ENCODE peak calls at places on chromosome 4, in five cellular contexts. H is ovary, S is testis, R is MM.1S, U is fibroblast of mammary gland. I is an unnamed sample.
A peak's percentile ranks its signal among the peaks of the same experiment; 100 is the strongest.

GRCh38 chr4:89753601-89754066 is 83.3 kb downstream of the SNCA start:
- DNase-seq in H (no peak), S (no peak), R (no peak), U (peak; percentile 100), I (no peak)

GRCh38 chr4:46392421-46392820 is 2.5 kb upstream of the GABRA2 start:
- DNase-seq in H (no peak), S (no peak), R (no peak), U (peak; percentile 5), I (no peak)

GRCh38 chr4:24287096-24287495 is 297.3 kb downstream of the DHX15 start:
- DNase-seq in H (no peak), S (no peak), R (no peak), U (no peak), I (no peak)

GRCh38 chr4:186557061-186557460 is 1.7 kb upstream of the MTNR1A start:
- DNase-seq in H (no peak), S (no peak), R (no peak), U (peak; percentile 28), I (no peak)

GRCh38 chr4:183289688-183290087 is 30.4 kb downstream of the CLDN22 start:
- DNase-seq in H (no peak), S (no peak), R (no peak), U (peak; percentile 14), I (peak; percentile 9)

GRCh38 chr4:184421558-184422155 is 52.7 kb downstream of the IRF2 start:
- DNase-seq in H (no peak), S (no peak), R (peak; percentile 62), U (no peak), I (no peak)

GRCh38 chr4:61044837-61045236 is 155.3 kb upstream of the ADGRL3 start:
- DNase-seq in H (no peak), S (no peak), R (no peak), U (no peak), I (no peak)

GRCh38 chr4:141896687-141897086 is 260.3 kb downstream of the IL15 start:
- DNase-seq in H (no peak), S (no peak), R (no peak), U (peak; percentile 24), I (no peak)

GRCh38 chr4:82652062-82652461 is 90.3 kb upstream of the TMEM150C start:
- DNase-seq in H (no peak), S (no peak), R (no peak), U (peak; percentile 33), I (no peak)

GRCh38 chr4:87506974-87507701 is 22.0 kb downstream of the SPARCL1 start:
- DNase-seq in H (no peak), S (no peak), R (no peak), U (peak; percentile 92), I (no peak)

GRCh38 chr4:183360161-183360919 is 38.1 kb upstream of the CLDN24 start:
- DNase-seq in H (no peak), S (peak; percentile 62), R (no peak), U (peak; percentile 52), I (peak; percentile 42)

GRCh38 chr4:75497133-75497532 is 17.1 kb downstream of the RCHY1 start:
- DNase-seq in H (no peak), S (no peak), R (no peak), U (peak; percentile 62), I (no peak)

GRCh38 chr4:183936047-183936446 is 30.9 kb downstream of the STOX2 start:
- DNase-seq in H (no peak), S (no peak), R (no peak), U (no peak), I (no peak)

GRCh38 chr4:2823301-2823670 is 20.4 kb upstream of the ADD1 start:
- DNase-seq in H (no peak), S (no peak), R (no peak), U (no peak), I (no peak)

GRCh38 chr4:177494791-177495190 is 52.6 kb upstream of the AGA start:
- DNase-seq in H (no peak), S (no peak), R (no peak), U (no peak), I (no peak)

GRCh38 chr4:67320645-67321044 is 224.7 kb downstream of the CENPC start:
- DNase-seq in H (no peak), S (no peak), R (no peak), U (no peak), I (no peak)

GRCh38 chr4:117001077-117001476 is 84.3 kb downstream of the TRAM1L1 start:
- DNase-seq in H (no peak), S (no peak), R (no peak), U (no peak), I (no peak)

GRCh38 chr4:155974476-155974749 is 20.7 kb upstream of the CTSO start:
- DNase-seq in H (no peak), S (no peak), R (peak; percentile 79), U (no peak), I (no peak)

GRCh38 chr4:144338834-144339233 is 198.3 kb upstream of the GYPA start:
- DNase-seq in H (no peak), S (no peak), R (no peak), U (no peak), I (no peak)

GRCh38 chr4:174540175-174540574 is 17.9 kb upstream of the HPGD start:
- DNase-seq in H (no peak), S (no peak), R (no peak), U (no peak), I (no peak)

GRCh38 chr4:3421470-3421869 is 20.3 kb upstream of the HGFAC start:
- DNase-seq in H (peak; percentile 27), S (no peak), R (no peak), U (no peak), I (no peak)

GRCh38 chr4:60724623-60725022 is 475.5 kb upstream of the ADGRL3 start:
- DNase-seq in H (no peak), S (no peak), R (no peak), U (peak; percentile 61), I (peak; percentile 27)

GRCh38 chr4:154467886-154468285 is 23.7 kb downstream of the DCHS2 start:
- DNase-seq in H (no peak), S (no peak), R (no peak), U (peak; percentile 40), I (no peak)

GRCh38 chr4:41256740-41257256 is at the start of gene UCHL1:
- DNase-seq in H (peak; percentile 76), S (peak; percentile 84), R (peak; percentile 91), U (peak; percentile 76), I (peak; percentile 71)

GRCh38 chr4:41256131-41256739 is 493 bp upstream of the UCHL1 start:
- DNase-seq in H (no peak), S (no peak), R (no peak), U (no peak), I (no peak)

GRCh38 chr4:41257257-41257900 is 651 bp downstream of the UCHL1 start:
- DNase-seq in H (peak; percentile 70), S (peak; percentile 62), R (peak; percentile 91), U (peak; percentile 36), I (peak; percentile 74)

GRCh38 chr4:41258783-41259182 is 2.1 kb downstream of the UCHL1 start:
- DNase-seq in H (peak; percentile 42), S (peak; percentile 50), R (peak; percentile 68), U (peak; percentile 81), I (peak; percentile 37)

DNA sequence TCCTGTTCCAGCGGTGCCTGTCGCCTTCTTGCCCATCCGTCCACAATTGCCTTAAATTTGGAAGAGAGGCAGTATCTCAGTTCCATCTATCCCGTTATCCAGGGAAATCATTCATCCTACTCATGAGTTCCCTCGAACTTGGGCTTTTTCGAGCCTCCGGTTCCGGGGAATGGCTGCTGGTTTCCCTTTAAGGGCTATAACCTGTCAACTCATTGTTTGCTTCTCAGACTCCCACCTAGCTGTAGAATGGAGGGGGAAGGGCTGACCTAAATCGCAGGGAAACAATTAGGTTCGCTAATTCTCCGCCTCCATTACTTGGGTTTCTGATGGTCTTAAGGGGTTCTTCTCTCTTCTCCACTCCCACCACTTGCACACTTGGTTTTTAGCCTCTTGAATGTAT is 1.2 kb downstream of the UCHL1 start:
- DNase-seq in H (no peak), S (no peak), R (no peak), U (no peak), I (no peak)
- H3K4me3 ChIP-seq in H (peak overlapping the region; percentile 41), S (peak overlapping the region; percentile 53), R (peak overlapping the region; percentile 86), U (peak overlapping the region; percentile 43), I (peak overlapping the region; percentile 53)

GRCh38 chr4:41360911-41361830 is 104.4 kb downstream of the UCHL1 start:
- DNase-seq in H (peak; percentile 43), S (peak; percentile 32), R (no peak), U (peak; percentile 15), I (peak; percentile 52)
- H3K4me3 ChIP-seq in H (peak overlapping the region; percentile 61), S (peak overlapping the region; percentile 62), R (peak overlapping the region; percentile 70), U (peak overlapping the region; percentile 40), I (peak overlapping the region; percentile 67)

GRCh38 chr4:39048291-39048690 is 13.7 kb upstream of the KLHL5 start:
- DNase-seq in H (no peak), S (no peak), R (peak; percentile 63), U (no peak), I (no peak)
- H3K4me3 ChIP-seq in H (no peak overlapping the region), S (no peak overlapping the region), R (no peak overlapping the region), U (no peak overlapping the region), I (no peak overlapping the region)

GRCh38 chr4:25914670-25915358 is 794 bp downstream of the SMIM20 start:
- DNase-seq in H (no peak), S (no peak), R (no peak), U (no peak), I (no peak)

GRCh38 chr4:25913851-25914669 is at the start of gene SMIM20:
- DNase-seq in H (peak; percentile 94), S (peak; percentile 94), R (peak; percentile 90), U (peak; percentile 85), I (peak; percentile 83)

GRCh38 chr4:25916870-25917269 is 2.9 kb downstream of the SMIM20 start:
- DNase-seq in H (no peak), S (no peak), R (no peak), U (no peak), I (no peak)

GRCh38 chr4:25913056-25913850 is 767 bp upstream of the SMIM20 start:
- DNase-seq in H (peak; percentile 65), S (peak; percentile 30), R (peak; percentile 33), U (peak; percentile 41), I (no peak)

DNA sequence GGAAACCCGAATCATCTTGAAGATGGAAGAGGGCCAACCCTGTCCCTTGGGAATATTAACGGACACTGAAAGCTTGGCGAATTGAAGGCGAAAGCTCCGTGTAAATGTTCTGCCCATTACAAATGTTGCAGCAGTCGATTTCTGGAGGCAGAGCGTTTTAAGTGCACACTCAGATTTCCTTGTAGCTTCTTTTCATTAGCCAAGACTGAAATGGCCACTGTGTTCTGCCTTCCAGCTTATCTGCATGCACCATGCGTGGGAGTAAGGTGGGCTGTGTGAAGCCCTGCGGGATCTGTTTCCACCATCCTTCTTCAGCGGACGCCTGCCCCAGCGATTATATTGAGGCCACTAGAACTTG is 1.3 kb downstream of the SMIM20 start:
- DNase-seq in H (peak; percentile 49), S (peak; percentile 51), R (no peak), U (peak; percentile 86), I (no peak)
- H3K4me3 ChIP-seq in H (no peak overlapping the region), S (no peak overlapping the region), R (no peak overlapping the region), U (peak overlapping the region; percentile 67), I (peak overlapping the region; percentile 61)

DNA sequence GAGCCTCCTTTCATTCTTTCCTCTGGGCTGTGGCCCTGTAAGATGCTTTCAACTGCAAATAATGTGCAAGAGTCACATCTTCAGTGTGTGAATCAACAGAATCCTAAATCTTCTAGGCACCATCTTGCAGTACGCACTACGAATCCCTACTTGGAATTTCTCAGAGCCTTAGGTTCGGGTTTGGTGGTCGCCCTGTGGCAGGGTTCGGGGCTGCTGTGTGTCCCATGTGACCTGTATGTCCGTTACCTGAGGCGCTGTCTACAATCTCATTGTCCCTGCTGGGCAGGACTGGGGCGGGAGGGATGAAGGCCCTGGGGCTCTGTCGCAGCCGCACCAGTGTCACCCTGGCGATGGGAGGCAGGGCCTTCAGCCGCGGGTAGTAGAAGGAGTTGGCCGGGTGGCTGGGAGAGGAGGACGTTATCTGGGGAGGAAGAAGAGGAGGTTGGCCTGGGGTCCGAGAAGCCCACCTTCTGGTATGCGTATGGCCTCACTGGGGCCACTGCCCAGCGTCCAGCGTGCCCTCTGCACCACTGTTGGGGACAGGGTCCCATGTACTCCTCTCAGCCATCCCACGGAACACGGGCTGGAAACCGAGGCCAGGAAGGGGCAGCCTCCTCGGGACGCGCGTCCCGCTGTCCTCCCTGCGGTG is 2.1 kb downstream of the SPON2 start:
- DNase-seq in H (no peak), S (no peak), R (no peak), U (no peak), I (no peak)
- H3K4me3 ChIP-seq in H (no peak overlapping the region), S (no peak overlapping the region), R (no peak overlapping the region), U (peak overlapping the region; percentile 80), I (no peak overlapping the region)

I was measured in MG63.